ENCODE peak calls at places on chromosomes 3 and 15, in four cellular contexts. H is suprapubic skin, J is AG10803, X is fibroblast of lung. C is an unnamed sample.

GRCh38 chr3:95923496-95924210 is 890.7 kb upstream of the EPHA6 start:
- DNase-seq in J (peak), H (peak), X (peak), C (no peak)

GRCh38 chr15:90838544-90838943 is 29.8 kb upstream of the FURIN start:
- DNase-seq in J (no peak), X (no peak), H (no peak), C (no peak)

GRCh38 chr3:62201438-62202035 is 171.8 kb downstream of the FEZF2 start:
- DNase-seq in J (peak), H (no peak), X (peak), C (peak)

GRCh38 chr3:111112913-111113312 is 41.3 kb downstream of the NECTIN3 start:
- DNase-seq in J (no peak), H (no peak), X (peak), C (no peak)

GRCh38 chr3:110810356-110810755 is 261.3 kb upstream of the NECTIN3 start:
- DNase-seq in J (peak), X (peak), H (no peak), C (no peak)

GRCh38 chr3:108494862-108495531 is 15.4 kb downstream of the MYH15 start:
- DNase-seq in X (no peak), J (no peak), H (no peak), C (no peak)

GRCh38 chr3:180311242-180311641 is 274.5 kb upstream of the PEX5L start:
- DNase-seq in X (peak), J (no peak), H (no peak), C (no peak)

GRCh38 chr15:80906159-80906775 is 83.4 kb downstream of the MESD start:
- DNase-seq in X (peak), H (no peak), J (peak), C (no peak)

GRCh38 chr3:53941945-53942344 is 50.3 kb upstream of the SELENOK start:
- DNase-seq in J (no peak), X (peak), H (no peak), C (no peak)

GRCh38 chr3:72446406-72447058 is 401.7 kb downstream of the SHQ1 start:
- DNase-seq in J (no peak), H (no peak), X (peak), C (no peak)

GRCh38 chr15:74642328-74642723 is 26.7 kb downstream of the CLK3 start:
- DNase-seq in J (no peak), H (no peak), X (no peak), C (peak)

GRCh38 chr15:74896316-74896715 is 6.5 kb downstream of the MPI start:
- DNase-seq in X (no peak), J (no peak), H (no peak), C (no peak)

GRCh38 chr15:56298723-56299122 is 55.0 kb upstream of the RFX7 start:
- DNase-seq in X (no peak), J (no peak), H (no peak), C (no peak)

GRCh38 chr3:4493931-4494806 is 1.0 kb downstream of the ITPR1 start:
- DNase-seq in H (no peak), J (peak), X (peak), C (no peak)

GRCh38 chr3:195999896-196000295 is 82.0 kb downstream of the TFRC start:
- DNase-seq in J (no peak), H (no peak), X (no peak), C (no peak)

DNA sequence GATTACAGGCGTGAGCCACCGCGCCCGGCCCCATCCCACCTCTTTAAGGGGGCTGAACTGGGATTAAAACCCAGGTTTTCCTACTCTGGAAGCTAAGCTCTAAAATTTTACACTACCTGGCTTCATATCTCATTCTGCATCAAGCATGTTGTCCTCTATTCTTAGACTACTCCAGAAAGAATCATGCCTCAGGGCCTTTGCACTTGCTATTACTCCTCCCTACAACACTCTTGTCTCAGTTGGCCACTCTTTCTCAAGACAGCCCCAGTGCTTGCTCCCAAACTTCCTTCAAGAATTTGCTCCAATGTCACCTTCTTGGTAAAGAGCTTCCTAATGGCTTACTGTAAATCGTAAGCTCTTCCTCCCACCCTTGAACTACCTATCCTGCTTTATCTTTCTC is 521.7 kb downstream of the MAGI1 start:
- DNase-seq in X (no peak), H (no peak), J (no peak), C (no peak)
- TF ChIP-seq CTCF in X (no peak), H (no peak), J (no peak), C (no peak)

GRCh38 chr3:48727511-48727910 is 10.5 kb upstream of the IP6K2 start:
- DNase-seq in J (no peak), H (no peak), X (no peak), C (no peak)
- H3K4me3 ChIP-seq in J (no peak), H (no peak), X (no peak), C (no peak)

DNA sequence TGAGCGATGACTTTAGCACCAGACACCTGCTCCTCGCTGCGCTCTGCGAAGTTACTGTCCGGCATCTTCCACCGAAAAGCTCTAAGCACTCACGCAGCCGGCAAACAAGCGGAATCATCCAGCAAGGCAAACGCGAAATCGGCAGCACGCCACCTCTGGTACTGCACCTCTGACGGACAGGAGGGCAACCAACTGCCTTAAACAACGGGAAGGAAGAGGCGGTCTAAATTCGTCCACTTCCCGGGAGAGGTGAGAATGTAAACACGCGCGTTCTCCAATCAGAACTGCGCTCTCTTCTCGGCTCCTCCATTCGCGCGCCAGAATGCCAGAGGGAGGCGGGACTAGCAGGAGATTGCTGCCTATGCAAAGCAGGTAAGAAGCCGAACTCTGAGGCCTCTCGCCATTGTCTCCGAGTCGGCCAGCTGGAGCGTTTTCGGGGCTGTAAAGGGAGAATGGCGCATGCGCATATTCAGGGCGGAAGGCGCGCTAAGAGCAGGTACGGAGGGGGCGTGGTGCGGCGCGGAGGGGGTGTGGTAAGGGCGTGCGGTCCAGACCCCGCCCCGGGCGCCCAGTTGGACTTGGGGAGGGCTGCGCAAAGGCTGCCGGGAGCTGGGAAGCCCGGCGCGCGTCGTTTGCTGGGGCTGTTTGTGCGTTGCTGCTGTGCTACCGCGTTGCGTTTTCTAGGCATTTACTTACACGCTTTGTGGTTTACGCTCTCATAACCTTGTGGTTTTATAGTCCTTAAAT is at the start of the genes BTD and HACL1:
- DNase-seq in H (peak), J (peak), X (peak), C (peak)
- TF ChIP-seq CTCF in H (no peak), J (peak), X (no peak), C (peak)

GRCh38 chr3:139677341-139678155 is at the start of gene NMNAT3:
- DNase-seq in H (peak), X (peak), J (peak), C (peak)
- H3K4me3 ChIP-seq in H (peak), X (peak), J (peak), C (peak)

DNA sequence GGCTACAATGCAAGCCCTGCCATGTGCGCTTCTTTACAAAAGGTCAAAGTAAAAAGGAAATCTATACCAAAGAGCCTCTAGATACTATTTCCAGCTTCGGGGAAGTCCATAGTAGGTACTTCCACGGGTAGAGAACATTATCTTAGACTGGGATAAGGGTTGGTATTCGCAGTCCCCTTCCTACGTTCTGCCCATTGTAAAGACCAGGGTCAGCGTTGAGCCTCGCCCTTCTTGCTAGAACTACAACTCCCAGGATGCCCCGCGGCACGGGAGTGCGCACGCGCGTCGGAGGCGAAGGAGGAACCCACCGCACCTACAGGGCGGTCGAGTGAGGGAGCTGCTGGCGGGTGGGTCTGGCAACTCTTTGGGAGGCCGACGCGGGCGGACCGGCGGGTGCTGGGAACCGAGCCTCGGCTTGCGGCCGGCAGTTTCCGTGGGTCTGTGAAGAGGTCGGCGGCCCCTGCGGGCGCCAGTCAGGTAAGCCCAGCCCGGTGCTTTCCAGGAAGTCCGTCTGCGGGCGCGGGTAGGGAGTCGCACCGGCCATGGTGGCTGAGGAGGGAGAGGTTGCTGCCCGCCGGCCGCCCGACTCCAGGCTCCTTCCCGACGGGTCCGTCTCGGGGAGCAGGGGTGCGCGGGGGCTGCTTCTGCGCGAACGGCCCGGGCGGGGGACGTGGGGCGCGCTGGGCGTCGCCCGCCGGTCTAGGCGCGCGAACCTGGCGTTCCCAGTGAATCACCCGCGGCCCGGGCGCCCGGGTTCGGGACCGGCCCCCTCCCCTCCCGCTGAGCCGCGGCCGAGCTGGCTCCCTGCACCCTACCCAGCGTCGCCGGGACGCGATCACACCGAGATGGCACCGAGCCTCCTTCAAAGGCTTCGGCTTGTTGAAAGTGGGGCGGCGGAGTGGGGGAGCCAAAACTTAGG is at the start of gene TMOD3:
- DNase-seq in J (peak), X (peak), H (peak), C (peak)
- TF ChIP-seq CTCF in J (no peak), X (no peak), H (no peak), C (no peak)